ENCODE peak calls at places on chromosomes 5 and 9, in five cellular contexts. C is fibroblast of the aortic adventitia, O is omental fat pad, P is endothelial cell, J is progenitor cell of endocrine pancreas. R is an unnamed sample.
A peak's percentile ranks its signal among the peaks of the same experiment; 100 is the strongest.

GRCh38 chr5:87127956-87128687 is 139.6 kb upstream of the RASA1 start:
- DNase-seq in C (no peak), O (no peak), P (no peak), J (no peak), R (no peak)

GRCh38 chr5:62778327-62779009 is 199.8 kb downstream of the LRRC70 start:
- DNase-seq in C (no peak), O (no peak), P (no peak), J (no peak), R (no peak)

GRCh38 chr9:133691659-133692363 is 46.3 kb downstream of the SARDH start:
- DNase-seq in C (no peak), O (no peak), P (no peak), J (no peak), R (no peak)

GRCh38 chr5:137209232-137209810 is 289.8 kb downstream of the SPOCK1 start:
- DNase-seq in C (peak; percentile 14), O (no peak), P (no peak), J (no peak), R (no peak)

GRCh38 chr9:119412399-119412798 is 43.2 kb upstream of the BRINP1 start:
- DNase-seq in C (no peak), O (no peak), P (no peak), J (no peak), R (no peak)

GRCh38 chr5:131163315-131164119 is 1.5 kb downstream of the HINT1 start:
- DNase-seq in C (peak; percentile 56), O (no peak), P (no peak), J (no peak), R (no peak)

GRCh38 chr5:9265391-9266287 is 280.2 kb downstream of the SEMA5A start:
- DNase-seq in C (peak; percentile 69), O (no peak), P (no peak), J (no peak), R (peak; percentile 28)

GRCh38 chr5:109410389-109411174 is 808 bp upstream of the PJA2 start:
- DNase-seq in C (peak; percentile 84), O (no peak), P (peak; percentile 65), J (peak; percentile 51), R (peak; percentile 45)

GRCh38 chr9:130426883-130427282 is 17.9 kb upstream of the ASS1 start:
- DNase-seq in C (peak; percentile 39), O (no peak), P (no peak), J (no peak), R (peak; percentile 37)

GRCh38 chr9:122821278-122821952 is 7.0 kb downstream of the PDCL start:
- DNase-seq in C (peak; percentile 31), O (no peak), P (no peak), J (no peak), R (no peak)

GRCh38 chr5:123755587-123756324 is 243.8 kb downstream of the CSNK1G3 start:
- DNase-seq in C (peak; percentile 79), O (no peak), P (no peak), J (no peak), R (no peak)

GRCh38 chr9:13128266-13128825 is 151.1 kb downstream of the MPDZ start:
- DNase-seq in C (peak; percentile 75), O (no peak), P (no peak), J (no peak), R (no peak)

GRCh38 chr5:11037080-11037479 is 276.0 kb upstream of the DAP start:
- DNase-seq in C (no peak), O (no peak), P (no peak), J (no peak), R (no peak)

GRCh38 chr9:90841615-90842014 is 40.0 kb downstream of the SYK start:
- DNase-seq in C (no peak), O (no peak), P (no peak), J (no peak), R (no peak)

GRCh38 chr5:148565148-148565547 is 89.2 kb downstream of the HTR4 start:
- DNase-seq in C (no peak), O (no peak), P (no peak), J (no peak), R (no peak)

GRCh38 chr9:98491778-98492177 is 217.0 kb downstream of the GABBR2 start:
- DNase-seq in C (peak; percentile 73), O (no peak), P (no peak), J (no peak), R (no peak)

GRCh38 chr5:147578228-147579024 is 68.6 kb upstream of the DPYSL3 start:
- DNase-seq in C (peak; percentile 86), O (no peak), P (peak; percentile 15), J (no peak), R (no peak)

GRCh38 chr5:55232985-55233928 is at the start of gene CCNO:
- DNase-seq in C (peak; percentile 61), O (no peak), P (peak; percentile 64), J (peak; percentile 62), R (peak; percentile 76)

GRCh38 chr5:178235600-178235998 is 3.0 kb upstream of the PHYKPL start:
- DNase-seq in C (no peak), O (no peak), P (no peak), J (no peak), R (no peak)

GRCh38 chr5:143922718-143923117 is 110.8 kb downstream of the HMHB1 start:
- DNase-seq in C (peak; percentile 66), O (no peak), P (no peak), J (no peak), R (no peak)

GRCh38 chr5:64947801-64948200 is 179.1 kb downstream of the CWC27 start:
- DNase-seq in C (no peak), O (no peak), P (no peak), J (no peak), R (no peak)

GRCh38 chr5:146137967-146138403 is 32.6 kb upstream of the PLAC8L1 start:
- DNase-seq in C (peak; percentile 55), O (no peak), P (no peak), J (no peak), R (no peak)

GRCh38 chr9:130522233-130522808 is 57.1 kb upstream of the FUBP3 start:
- DNase-seq in C (no peak), O (no peak), P (no peak), J (no peak), R (no peak)

GRCh38 chr9:97500263-97500662 is 1.2 kb upstream of the TMOD1 start:
- DNase-seq in C (no peak), O (no peak), P (no peak), J (no peak), R (no peak)

GRCh38 chr5:128537306-128537998 is 593 bp downstream of the FBN2 start:
- DNase-seq in C (peak; percentile 56), O (no peak), P (peak; percentile 59), J (peak; percentile 27), R (no peak)

GRCh38 chr5:56185777-56186311 is 47.3 kb downstream of the ANKRD55 start:
- DNase-seq in C (no peak), O (no peak), P (no peak), J (no peak), R (no peak)

GRCh38 chr5:138573223-138573622 is 2.0 kb downstream of the HSPA9 start:
- DNase-seq in C (no peak), O (no peak), P (no peak), J (no peak), R (no peak)

GRCh38 chr5:138574744-138575193 is 432 bp downstream of the HSPA9 start:
- DNase-seq in C (no peak), O (no peak), P (no peak), J (no peak), R (no peak)

GRCh38 chr5:138579517-138579863 is 4.3 kb upstream of the HSPA9 start:
- DNase-seq in C (no peak), O (no peak), P (no peak), J (no peak), R (no peak)

GRCh38 chr5:138573949-138574670 is 1.1 kb downstream of the HSPA9 start:
- DNase-seq in C (peak; percentile 36), O (no peak), P (no peak), J (no peak), R (no peak)

GRCh38 chr5:138575194-138576015 is at the start of gene HSPA9:
- DNase-seq in C (peak; percentile 100), O (peak; percentile 91), P (peak; percentile 95), J (peak; percentile 95), R (peak; percentile 98)
- TF ChIP-seq CTCF in C (peak; percentile 7), O (no peak), P (no peak), J (no peak), R (peak; percentile 45)

GRCh38 chr9:101737165-101737704 is 1.2 kb downstream of the GRIN3A start:
- DNase-seq in C (no peak), O (no peak), P (no peak), J (no peak), R (no peak)

GRCh38 chr9:101739311-101739710 is 864 bp upstream of the GRIN3A start:
- DNase-seq in C (no peak), O (no peak), P (no peak), J (no peak), R (no peak)

GRCh38 chr9:101736723-101737122 is 1.7 kb downstream of the GRIN3A start:
- DNase-seq in C (no peak), O (no peak), P (peak; percentile 68), J (peak; percentile 46), R (no peak)

GRCh38 chr9:101737705-101738565 is 512 bp downstream of the GRIN3A start:
- DNase-seq in C (no peak), O (no peak), P (peak; percentile 60), J (peak; percentile 26), R (no peak)

GRCh38 chr9:101738566-101739183 is at the start of gene GRIN3A:
- DNase-seq in C (no peak), O (no peak), P (peak; percentile 67), J (no peak), R (peak; percentile 11)
- TF ChIP-seq CTCF in C (no peak), O (no peak), P (no peak), J (no peak), R (no peak)

GRCh38 chr5:1203311-1203967 is 2.0 kb downstream of the SLC6A19 start:
- DNase-seq in C (no peak), O (no peak), P (no peak), J (no peak), R (no peak)

GRCh38 chr5:1205255-1206180 is 4.1 kb downstream of the SLC6A19 start:
- DNase-seq in C (no peak), O (no peak), P (no peak), J (no peak), R (no peak)

GRCh38 chr5:1203968-1204692 is 2.7 kb downstream of the SLC6A19 start:
- DNase-seq in C (no peak), O (no peak), P (no peak), J (no peak), R (no peak)

GRCh38 chr5:1202798-1203185 is 1.4 kb downstream of the SLC6A19 start:
- DNase-seq in C (no peak), O (no peak), P (no peak), J (no peak), R (no peak)

DNA sequence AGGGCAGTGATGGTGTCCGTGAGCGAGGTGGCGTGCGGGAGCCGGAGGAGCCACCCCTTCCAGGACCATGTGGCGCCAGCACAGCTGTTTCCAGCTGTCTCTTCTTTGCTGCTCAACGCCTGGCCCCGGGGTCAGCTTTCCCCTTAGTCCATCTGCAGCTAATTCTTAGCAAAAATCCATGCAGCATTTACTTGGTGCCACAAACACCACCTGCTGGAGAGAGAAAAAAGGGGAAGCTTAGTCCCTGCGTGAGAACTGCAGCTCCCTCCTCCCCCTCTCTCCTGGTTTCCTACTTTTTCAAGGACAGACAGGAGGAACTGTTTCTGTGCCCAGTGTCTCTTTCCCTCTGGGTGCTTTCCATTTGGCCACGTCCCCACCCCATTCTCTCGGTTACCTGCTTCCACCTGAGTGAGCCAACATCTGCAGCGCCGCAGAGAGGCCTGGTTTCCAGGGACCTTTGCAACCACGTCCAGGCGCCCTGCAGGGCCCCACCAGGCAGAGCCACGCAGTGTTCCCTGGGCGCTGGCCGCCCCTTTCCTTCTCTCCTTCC is 3.4 kb downstream of the SLC6A19 start:
- DNase-seq in C (peak; percentile 22), O (no peak), P (peak; percentile 38), J (no peak), R (no peak)
- TF ChIP-seq CTCF in C (peak; percentile 37), O (no peak), P (no peak), J (peak; percentile 66), R (no peak)

GRCh38 chr5:133319905-133320520 is 268.2 kb downstream of the HSPA4 start:
- DNase-seq in C (no peak), O (no peak), P (no peak), J (no peak), R (no peak)
- TF ChIP-seq CTCF in C (peak; percentile 14), O (no peak), P (no peak), J (peak; percentile 35), R (no peak)

R was measured in prostate gland.